ENCODE peak calls at places on chromosomes 3 and 15, in four cellular contexts. F is stomach, U is Calu3, E is H4. S is an unnamed sample.

GRCh38 chr15:100439566-100439965 is 89.2 kb downstream of the CERS3 start:
- DNase-seq in F (no peak), U (no peak), E (no peak), S (no peak)

GRCh38 chr3:97721446-97721845 is 43.1 kb upstream of the ARL6 start:
- DNase-seq in F (no peak), U (no peak), E (no peak), S (no peak)

GRCh38 chr3:123634149-123635051 is 49.5 kb upstream of the HACD2 start:
- DNase-seq in F (no peak), U (no peak), E (peak), S (no peak)

GRCh38 chr3:3196148-3196861 is 16.8 kb upstream of the CRBN start:
- DNase-seq in F (no peak), U (peak), E (peak), S (no peak)

GRCh38 chr15:68619303-68619698 is 40.5 kb downstream of the CORO2B start:
- DNase-seq in F (no peak), U (no peak), E (no peak), S (no peak)

GRCh38 chr3:140441006-140441405 is 236.9 kb upstream of the TRIM42 start:
- DNase-seq in F (no peak), U (peak), E (peak), S (peak)

GRCh38 chr3:168801792-168802191 is 706.1 kb upstream of the GOLIM4 start:
- DNase-seq in F (no peak), U (no peak), E (no peak), S (no peak)

GRCh38 chr15:67747949-67748348 is 77.4 kb upstream of the SKOR1 start:
- DNase-seq in F (no peak), U (no peak), E (no peak), S (no peak)

GRCh38 chr3:22609139-22609538 is 594.0 kb upstream of the UBE2E2 start:
- DNase-seq in F (no peak), U (no peak), E (no peak), S (no peak)

GRCh38 chr3:49912787-49913375 is 9.2 kb upstream of the MST1R start:
- DNase-seq in F (no peak), U (no peak), E (no peak), S (no peak)